ENCODE peak calls at places on chromosome 10, in ten cellular contexts. O is Kasumi-1, P is foreskin fibroblast, I is EL, G is H7, S is fibroblast of mammary gland, R is immature natural killer cell, Z is GM23248, U is HuH-7.5, N is HFFc6. E is an unnamed sample.

GRCh38 chr10:123357363-123358075 is 203.3 kb downstream of the BUB3 start:
- DNase-seq in N (no peak), G (peak; percentile 66), U (no peak), I (no peak), R (no peak), O (no peak), P (no peak), Z (no peak), S (no peak), E (no peak)

GRCh38 chr10:15321431-15322321 is 49.4 kb downstream of the FAM171A1 start:
- DNase-seq in S (peak; percentile 55), P (peak; percentile 50), U (no peak), O (no peak), N (peak; percentile 16), R (no peak), G (no peak), I (peak; percentile 27), Z (peak; percentile 64), E (no peak)

GRCh38 chr10:3512263-3512662 is 272.7 kb downstream of the KLF6 start:
- DNase-seq in N (no peak), G (no peak), I (no peak), S (no peak), O (no peak), P (no peak), Z (peak; percentile 4), R (no peak), U (no peak), E (no peak)

GRCh38 chr10:2897619-2898508 is 169.5 kb upstream of the PFKP start:
- DNase-seq in G (no peak), O (no peak), I (no peak), Z (peak; percentile 5), U (no peak), S (no peak), P (no peak), R (no peak), N (no peak), E (no peak)

GRCh38 chr10:53846809-53847208 is 954.2 kb downstream of the PCDH15 start:
- DNase-seq in Z (peak; percentile 7), O (peak; percentile 27), P (no peak), G (no peak), S (no peak), N (no peak), I (no peak), U (no peak), R (no peak), E (no peak)

GRCh38 chr10:14553434-14553833 is 221.3 kb downstream of the FAM107B start:
- DNase-seq in O (peak; percentile 51), G (no peak), I (peak; percentile 73), R (no peak), N (peak; percentile 72), P (peak; percentile 77), Z (peak; percentile 88), S (peak; percentile 73), U (no peak), E (peak; percentile 72)

GRCh38 chr10:64515975-64516699 is 994.9 kb downstream of the REEP3 start:
- DNase-seq in I (no peak), S (no peak), G (no peak), P (no peak), U (no peak), R (no peak), O (peak; percentile 80), Z (no peak), N (no peak), E (no peak)

GRCh38 chr10:4352566-4352961 is 473.4 kb upstream of the AKR1E2 start:
- DNase-seq in N (no peak), S (peak; percentile 99), R (no peak), Z (peak; percentile 50), G (no peak), O (no peak), U (no peak), P (peak; percentile 47), I (no peak), E (no peak)

GRCh38 chr10:114375082-114375481 is 29.2 kb downstream of the AFAP1L2 start:
- DNase-seq in O (no peak), I (no peak), P (no peak), U (no peak), N (no peak), Z (no peak), G (no peak), R (no peak), S (no peak), E (peak; percentile 64)